ENCODE peak calls at places on chromosomes 7 and 10, in four cellular contexts. V is heart right ventricle, B is bronchial epithelial cell, G is GM12865. P is an unnamed sample.

GRCh38 chr10:71259815-71260501 is 47.6 kb downstream of the UNC5B start:
- DNase-seq in B (peak; percentile 13), V (no peak), G (no peak), P (no peak)

GRCh38 chr10:118925404-118925803 is 104.1 kb upstream of the NANOS1 start:
- DNase-seq in B (no peak), V (no peak), G (no peak), P (no peak)

GRCh38 chr10:32349199-32349585 is 2.2 kb upstream of the EPC1 start:
- DNase-seq in G (no peak), B (no peak), V (no peak), P (no peak)

GRCh38 chr7:127702253-127702652 is 50.3 kb downstream of the SND1 start:
- DNase-seq in B (no peak), G (no peak), V (no peak), P (no peak)

GRCh38 chr10:25642736-25643135 is 291.3 kb upstream of the MYO3A start:
- DNase-seq in V (no peak), B (no peak), G (no peak), P (no peak)

GRCh38 chr7:98659746-98660145 is 42.7 kb downstream of the NPTX2 start:
- DNase-seq in G (no peak), B (no peak), V (no peak), P (no peak)

GRCh38 chr7:38229386-38229785 is 44.0 kb downstream of the TARP start:
- DNase-seq in V (no peak), B (no peak), G (no peak), P (no peak)

GRCh38 chr7:129829677-129830631 is 122.8 kb downstream of the UBE2H start:
- DNase-seq in V (peak; percentile 62), B (peak; percentile 71), G (peak; percentile 84), P (peak; percentile 68)

GRCh38 chr7:36308031-36308430 is 81.6 kb upstream of the ANLN start:
- DNase-seq in B (no peak), V (no peak), G (no peak), P (no peak)

GRCh38 chr7:1842321-1843221 is 172.5 kb downstream of the ELFN1 start:
- DNase-seq in G (no peak), B (no peak), V (no peak), P (no peak)

GRCh38 chr7:7820939-7821338 is 102.5 kb upstream of the RPA3 start:
- DNase-seq in V (no peak), G (peak; percentile 40), B (no peak), P (no peak)

GRCh38 chr10:30432631-30433285 is 1.2 kb upstream of the MAP3K8 start:
- DNase-seq in V (peak; percentile 32), B (peak; percentile 54), G (no peak), P (peak; percentile 67)

GRCh38 chr10:97732052-97732359 is 4.9 kb upstream of the ZFYVE27 start:
- DNase-seq in V (no peak), G (no peak), B (no peak), P (no peak)

GRCh38 chr7:74289018-74289659 is at the start of gene CLIP2:
- DNase-seq in G (peak; percentile 88), V (peak; percentile 79), B (peak; percentile 30), P (peak; percentile 95)

GRCh38 chr10:59362991-59363390 is 642 bp upstream of the FAM13C start:
- DNase-seq in G (no peak), B (peak; percentile 50), V (peak; percentile 77), P (peak; percentile 19)

GRCh38 chr10:3418041-3418760 is 245.6 kb upstream of the PITRM1 start:
- DNase-seq in B (no peak), G (no peak), V (no peak), P (no peak)

GRCh38 chr10:23693398-23693797 is 254.5 kb downstream of the OTUD1 start:
- DNase-seq in V (no peak), B (no peak), G (no peak), P (no peak)
- TF ChIP-seq CTCF in V (no peak), B (no peak), G (no peak), P (no peak)

GRCh38 chr10:23438547-23439451 is at the start of gene OTUD1:
- DNase-seq in G (peak; percentile 92), B (peak; percentile 77), V (peak; percentile 95), P (peak; percentile 97)
- TF ChIP-seq CTCF in G (no peak), B (peak; percentile 13), V (peak; percentile 18), P (no peak)

DNA sequence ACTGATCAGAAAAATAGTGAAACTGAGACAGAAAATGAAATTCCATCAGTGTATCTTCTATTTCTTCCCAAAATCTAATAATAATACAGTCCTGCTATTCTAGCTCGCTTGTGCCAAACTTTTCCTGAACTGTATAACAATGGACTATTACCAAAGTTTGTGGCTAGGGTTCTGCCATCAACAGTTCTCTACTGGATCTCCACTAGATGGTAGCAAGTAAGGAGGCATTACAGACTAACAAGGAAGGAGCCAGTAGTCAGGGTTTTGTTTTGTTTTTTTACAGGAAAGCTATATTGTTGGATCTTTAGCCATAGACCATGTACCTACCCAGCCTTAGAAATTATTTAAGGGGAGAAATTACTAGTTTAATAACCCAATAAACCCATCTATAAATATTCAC is 10.8 kb downstream of the MTERF1 start:
- DNase-seq in V (no peak), B (no peak), G (no peak), P (no peak)
- TF ChIP-seq CTCF in V (no peak), B (no peak), G (no peak), P (no peak)

GRCh38 chr7:135712796-135713195 is 15.2 kb downstream of the SLC13A4 start:
- DNase-seq in B (no peak), V (no peak), G (no peak), P (no peak)

GRCh38 chr7:135714534-135715009 is 13.4 kb downstream of the SLC13A4 start:
- DNase-seq in B (peak; percentile 63), G (no peak), V (no peak), P (no peak)

GRCh38 chr7:135713836-135714470 is 14.0 kb downstream of the SLC13A4 start:
- DNase-seq in V (no peak), G (no peak), B (no peak), P (no peak)

GRCh38 chr7:135710417-135711138 is 17.4 kb downstream of the SLC13A4 start:
- DNase-seq in V (no peak), B (no peak), G (peak; percentile 31), P (peak; percentile 66)

GRCh38 chr7:135712182-135712782 is 15.7 kb downstream of the SLC13A4 start:
- DNase-seq in V (no peak), G (peak; percentile 16), B (no peak), P (no peak)
- TF ChIP-seq CTCF in V (no peak), G (no peak), B (no peak), P (no peak)

GRCh38 chr7:141840708-141841107 is 577 bp downstream of the PRSS37 start:
- DNase-seq in G (no peak), V (no peak), B (no peak), P (no peak)
- TF ChIP-seq CTCF in G (no peak), V (no peak), B (no peak), P (no peak)

GRCh38 chr7:21261627-21262564 is 166.0 kb upstream of the SP4 start:
- DNase-seq in V (peak; percentile 6), G (peak; percentile 83), B (peak; percentile 37), P (peak; percentile 54)
- TF ChIP-seq CTCF in V (no peak), G (peak; percentile 68), B (peak; percentile 52), P (peak; percentile 39)

GRCh38 chr7:44286182-44286617 is 39.2 kb downstream of the CAMK2B start:
- DNase-seq in V (no peak), B (no peak), G (no peak), P (no peak)
- TF ChIP-seq CTCF in V (no peak), B (no peak), G (no peak), P (no peak)

DNA sequence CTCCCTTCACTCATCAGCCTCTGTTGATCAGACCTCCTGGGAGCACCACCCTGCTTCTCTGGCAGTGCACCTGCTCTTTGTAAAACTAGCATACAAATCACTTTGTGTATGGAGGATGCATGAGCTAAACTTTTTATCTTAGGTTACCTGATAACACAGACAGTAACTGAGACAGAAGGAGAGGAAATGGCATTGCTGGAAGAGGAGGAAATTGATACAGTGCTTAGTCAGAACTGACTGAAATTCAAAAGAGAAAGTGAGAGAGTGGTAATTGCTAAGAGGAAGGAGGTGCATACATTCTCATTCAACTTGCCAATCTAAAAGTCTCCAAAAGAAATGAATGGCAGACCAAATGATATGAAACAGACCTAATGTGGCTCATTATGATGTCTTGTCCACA is 1120.7 kb downstream of the GATA3 start:
- DNase-seq in G (no peak), B (no peak), V (no peak), P (no peak)
- TF ChIP-seq CTCF in G (no peak), B (no peak), V (no peak), P (no peak)

P was measured in GM20000.